ENCODE peak calls at places on chromosomes 12 and 14, in four cellular contexts. One of them, this sample, is unnamed.

GRCh38 chr12:128966411-128966810 is 113.1 kb downstream of the GLT1D1 start:
- DNase-seq in astrocyte of the spinal cord: no peak
- DNase-seq in activated CD4-positive, alpha-beta memory T cell treated with anti-CD3 and anti-CD28 coated beads for 36 hours: no peak
- DNase-seq in mucosa of descending colon: no peak
- DNase-seq in this sample: no peak

GRCh38 chr12:3125674-3126073 is 48.5 kb downstream of the TSPAN9 start:
- DNase-seq in mucosa of descending colon: no peak
- DNase-seq in activated CD4-positive, alpha-beta memory T cell treated with anti-CD3 and anti-CD28 coated beads for 36 hours: no peak
- DNase-seq in astrocyte of the spinal cord: no peak
- DNase-seq in this sample: no peak

GRCh38 chr12:71947645-71948105 is 9.0 kb downstream of the TPH2 start:
- DNase-seq in astrocyte of the spinal cord: peak
- DNase-seq in activated CD4-positive, alpha-beta memory T cell treated with anti-CD3 and anti-CD28 coated beads for 36 hours: no peak
- DNase-seq in mucosa of descending colon: no peak
- DNase-seq in this sample: no peak

GRCh38 chr14:24688030-24688658 is 54.2 kb upstream of the GZMB start:
- DNase-seq in activated CD4-positive, alpha-beta memory T cell treated with anti-CD3 and anti-CD28 coated beads for 36 hours: no peak
- DNase-seq in astrocyte of the spinal cord: no peak
- DNase-seq in mucosa of descending colon: no peak
- DNase-seq in this sample: no peak

GRCh38 chr12:121628037-121628436 is 1.7 kb downstream of the ORAI1 start:
- DNase-seq in activated CD4-positive, alpha-beta memory T cell treated with anti-CD3 and anti-CD28 coated beads for 36 hours: peak
- DNase-seq in astrocyte of the spinal cord: no peak
- DNase-seq in mucosa of descending colon: no peak
- DNase-seq in this sample: peak

GRCh38 chr14:54564071-54564798 is 2.7 kb upstream of the SAMD4A start:
- DNase-seq in astrocyte of the spinal cord: peak
- DNase-seq in activated CD4-positive, alpha-beta memory T cell treated with anti-CD3 and anti-CD28 coated beads for 36 hours: no peak
- DNase-seq in mucosa of descending colon: no peak
- DNase-seq in this sample: no peak

GRCh38 chr12:5441497-5442236 is 9.8 kb downstream of the NTF3 start:
- DNase-seq in mucosa of descending colon: no peak
- DNase-seq in activated CD4-positive, alpha-beta memory T cell treated with anti-CD3 and anti-CD28 coated beads for 36 hours: no peak
- DNase-seq in astrocyte of the spinal cord: peak
- DNase-seq in this sample: no peak

GRCh38 chr12:84642201-84642600 is 270.4 kb downstream of the SLC6A15 start:
- DNase-seq in activated CD4-positive, alpha-beta memory T cell treated with anti-CD3 and anti-CD28 coated beads for 36 hours: no peak
- DNase-seq in astrocyte of the spinal cord: no peak
- DNase-seq in mucosa of descending colon: no peak
- DNase-seq in this sample: no peak

GRCh38 chr14:83208346-83208745 is 1674.7 kb upstream of the SEL1L start:
- DNase-seq in activated CD4-positive, alpha-beta memory T cell treated with anti-CD3 and anti-CD28 coated beads for 36 hours: no peak
- DNase-seq in astrocyte of the spinal cord: no peak
- DNase-seq in mucosa of descending colon: no peak
- DNase-seq in this sample: no peak

GRCh38 chr12:113083863-113084430 is 27.4 kb downstream of the DTX1 start:
- DNase-seq in mucosa of descending colon: no peak
- DNase-seq in activated CD4-positive, alpha-beta memory T cell treated with anti-CD3 and anti-CD28 coated beads for 36 hours: no peak
- DNase-seq in astrocyte of the spinal cord: no peak
- DNase-seq in this sample: no peak

GRCh38 chr14:52551696-52552062 is 626 bp downstream of the TXNDC16 start:
- DNase-seq in activated CD4-positive, alpha-beta memory T cell treated with anti-CD3 and anti-CD28 coated beads for 36 hours: no peak
- DNase-seq in mucosa of descending colon: no peak
- DNase-seq in astrocyte of the spinal cord: peak
- DNase-seq in this sample: no peak

GRCh38 chr12:29270001-29270400 is 111.0 kb downstream of the ERGIC2 start:
- DNase-seq in astrocyte of the spinal cord: no peak
- DNase-seq in activated CD4-positive, alpha-beta memory T cell treated with anti-CD3 and anti-CD28 coated beads for 36 hours: no peak
- DNase-seq in mucosa of descending colon: no peak
- DNase-seq in this sample: no peak

GRCh38 chr12:122080149-122081107 is 1.9 kb downstream of the MLXIP start:
- DNase-seq in mucosa of descending colon: peak
- DNase-seq in astrocyte of the spinal cord: peak
- DNase-seq in activated CD4-positive, alpha-beta memory T cell treated with anti-CD3 and anti-CD28 coated beads for 36 hours: peak
- DNase-seq in this sample: peak